ENCODE peak calls at places on chromosomes 4 and X, in seven cellular contexts. One of them, this sample, is unnamed.

GRCh38 chrX:30673405-30673804 is 20.2 kb downstream of the GK start:
- DNase-seq in NCI-H1436: no peak
- DNase-seq in mesenchymal stem cell: no peak
- DNase-seq in activated naive CD4-positive, alpha-beta T cell treated with anti-CD3 and anti-CD28 coated beads, Interleukin-2, amount 50 U/mL, for 72 hours: no peak
- DNase-seq in A549: no peak
- DNase-seq in ovary: no peak
- DNase-seq in stimulated activated CD8-positive, alpha-beta memory T cell treated with anti-CD3 and anti-CD28 coated beads, Interleukin-15, amount 100 ng/mL, for 48 hours: no peak
- DNase-seq in this sample: no peak

GRCh38 chr4:4249876-4250275 is 1.9 kb upstream of the TMEM128 start:
- DNase-seq in NCI-H1436: no peak
- DNase-seq in mesenchymal stem cell: no peak
- DNase-seq in activated naive CD4-positive, alpha-beta T cell treated with anti-CD3 and anti-CD28 coated beads, Interleukin-2, amount 50 U/mL, for 72 hours: no peak
- DNase-seq in A549: no peak
- DNase-seq in ovary: no peak
- DNase-seq in stimulated activated CD8-positive, alpha-beta memory T cell treated with anti-CD3 and anti-CD28 coated beads, Interleukin-15, amount 100 ng/mL, for 48 hours: no peak
- DNase-seq in this sample: no peak

GRCh38 chr4:17633600-17633999 is 19.2 kb downstream of the MED28 start:
- DNase-seq in NCI-H1436: no peak
- DNase-seq in mesenchymal stem cell: no peak
- DNase-seq in activated naive CD4-positive, alpha-beta T cell treated with anti-CD3 and anti-CD28 coated beads, Interleukin-2, amount 50 U/mL, for 72 hours: no peak
- DNase-seq in A549: no peak
- DNase-seq in ovary: no peak
- DNase-seq in stimulated activated CD8-positive, alpha-beta memory T cell treated with anti-CD3 and anti-CD28 coated beads, Interleukin-15, amount 100 ng/mL, for 48 hours: no peak
- DNase-seq in this sample: no peak

GRCh38 chr4:1910643-1911042 is 39.5 kb downstream of the NSD2 start:
- DNase-seq in NCI-H1436: peak; percentile 13
- DNase-seq in mesenchymal stem cell: peak; percentile 78
- DNase-seq in activated naive CD4-positive, alpha-beta T cell treated with anti-CD3 and anti-CD28 coated beads, Interleukin-2, amount 50 U/mL, for 72 hours: no peak
- DNase-seq in A549: peak; percentile 41
- DNase-seq in ovary: no peak
- DNase-seq in stimulated activated CD8-positive, alpha-beta memory T cell treated with anti-CD3 and anti-CD28 coated beads, Interleukin-15, amount 100 ng/mL, for 48 hours: no peak
- DNase-seq in this sample: no peak

GRCh38 chr4:7300711-7301095 is 108.4 kb downstream of the SORCS2 start:
- DNase-seq in NCI-H1436: no peak
- DNase-seq in mesenchymal stem cell: no peak
- DNase-seq in activated naive CD4-positive, alpha-beta T cell treated with anti-CD3 and anti-CD28 coated beads, Interleukin-2, amount 50 U/mL, for 72 hours: no peak
- DNase-seq in A549: no peak
- DNase-seq in ovary: no peak
- DNase-seq in stimulated activated CD8-positive, alpha-beta memory T cell treated with anti-CD3 and anti-CD28 coated beads, Interleukin-15, amount 100 ng/mL, for 48 hours: no peak
- DNase-seq in this sample: no peak

GRCh38 chrX:139563251-139563650 is 32.7 kb downstream of the F9 start:
- DNase-seq in NCI-H1436: no peak
- DNase-seq in mesenchymal stem cell: no peak
- DNase-seq in activated naive CD4-positive, alpha-beta T cell treated with anti-CD3 and anti-CD28 coated beads, Interleukin-2, amount 50 U/mL, for 72 hours: no peak
- DNase-seq in A549: no peak
- DNase-seq in ovary: no peak
- DNase-seq in stimulated activated CD8-positive, alpha-beta memory T cell treated with anti-CD3 and anti-CD28 coated beads, Interleukin-15, amount 100 ng/mL, for 48 hours: no peak
- DNase-seq in this sample: no peak

GRCh38 chr4:103443324-103443723 is 245.2 kb upstream of the CENPE start:
- DNase-seq in NCI-H1436: no peak
- DNase-seq in mesenchymal stem cell: peak; percentile 86
- DNase-seq in activated naive CD4-positive, alpha-beta T cell treated with anti-CD3 and anti-CD28 coated beads, Interleukin-2, amount 50 U/mL, for 72 hours: no peak
- DNase-seq in A549: no peak
- DNase-seq in ovary: no peak
- DNase-seq in stimulated activated CD8-positive, alpha-beta memory T cell treated with anti-CD3 and anti-CD28 coated beads, Interleukin-15, amount 100 ng/mL, for 48 hours: no peak
- DNase-seq in this sample: no peak

GRCh38 chrX:12701625-12702024 is 89.6 kb upstream of the PRPS2 start:
- DNase-seq in NCI-H1436: peak; percentile 31
- DNase-seq in mesenchymal stem cell: peak; percentile 35
- DNase-seq in activated naive CD4-positive, alpha-beta T cell treated with anti-CD3 and anti-CD28 coated beads, Interleukin-2, amount 50 U/mL, for 72 hours: no peak
- DNase-seq in A549: peak; percentile 41
- DNase-seq in ovary: no peak
- DNase-seq in stimulated activated CD8-positive, alpha-beta memory T cell treated with anti-CD3 and anti-CD28 coated beads, Interleukin-15, amount 100 ng/mL, for 48 hours: peak; percentile 4
- DNase-seq in this sample: no peak

GRCh38 chrX:19776753-19777152 is 110.6 kb downstream of the SH3KBP1 start:
- DNase-seq in NCI-H1436: no peak
- DNase-seq in mesenchymal stem cell: no peak
- DNase-seq in activated naive CD4-positive, alpha-beta T cell treated with anti-CD3 and anti-CD28 coated beads, Interleukin-2, amount 50 U/mL, for 72 hours: no peak
- DNase-seq in A549: no peak
- DNase-seq in ovary: no peak
- DNase-seq in stimulated activated CD8-positive, alpha-beta memory T cell treated with anti-CD3 and anti-CD28 coated beads, Interleukin-15, amount 100 ng/mL, for 48 hours: peak; percentile 24
- DNase-seq in this sample: no peak

GRCh38 chrX:80216086-80216485 is 201.5 kb downstream of the TBX22 start:
- DNase-seq in NCI-H1436: no peak
- DNase-seq in mesenchymal stem cell: no peak
- DNase-seq in activated naive CD4-positive, alpha-beta T cell treated with anti-CD3 and anti-CD28 coated beads, Interleukin-2, amount 50 U/mL, for 72 hours: no peak
- DNase-seq in A549: peak; percentile 0
- DNase-seq in ovary: no peak
- DNase-seq in stimulated activated CD8-positive, alpha-beta memory T cell treated with anti-CD3 and anti-CD28 coated beads, Interleukin-15, amount 100 ng/mL, for 48 hours: no peak
- DNase-seq in this sample: no peak

GRCh38 chr4:67151376-67152343 is 393.6 kb downstream of the CENPC start:
- DNase-seq in NCI-H1436: no peak
- DNase-seq in mesenchymal stem cell: no peak
- DNase-seq in activated naive CD4-positive, alpha-beta T cell treated with anti-CD3 and anti-CD28 coated beads, Interleukin-2, amount 50 U/mL, for 72 hours: no peak
- DNase-seq in A549: no peak
- DNase-seq in ovary: no peak
- DNase-seq in stimulated activated CD8-positive, alpha-beta memory T cell treated with anti-CD3 and anti-CD28 coated beads, Interleukin-15, amount 100 ng/mL, for 48 hours: no peak
- DNase-seq in this sample: no peak

GRCh38 chr4:87949961-87950360 is 25.6 kb upstream of the SPP1 start:
- DNase-seq in NCI-H1436: no peak
- DNase-seq in mesenchymal stem cell: peak; percentile 28
- DNase-seq in activated naive CD4-positive, alpha-beta T cell treated with anti-CD3 and anti-CD28 coated beads, Interleukin-2, amount 50 U/mL, for 72 hours: no peak
- DNase-seq in A549: no peak
- DNase-seq in ovary: no peak
- DNase-seq in stimulated activated CD8-positive, alpha-beta memory T cell treated with anti-CD3 and anti-CD28 coated beads, Interleukin-15, amount 100 ng/mL, for 48 hours: no peak
- DNase-seq in this sample: no peak

GRCh38 chr4:68581382-68582338 is 5.5 kb upstream of the UGT2B17 start:
- DNase-seq in NCI-H1436: no peak
- DNase-seq in mesenchymal stem cell: no peak
- DNase-seq in activated naive CD4-positive, alpha-beta T cell treated with anti-CD3 and anti-CD28 coated beads, Interleukin-2, amount 50 U/mL, for 72 hours: no peak
- DNase-seq in A549: no peak
- DNase-seq in ovary: no peak
- DNase-seq in stimulated activated CD8-positive, alpha-beta memory T cell treated with anti-CD3 and anti-CD28 coated beads, Interleukin-15, amount 100 ng/mL, for 48 hours: no peak
- DNase-seq in this sample: no peak

GRCh38 chrX:24241822-24242648 is 71.8 kb downstream of the SUPT20HL2 start:
- DNase-seq in NCI-H1436: peak; percentile 32
- DNase-seq in mesenchymal stem cell: peak; percentile 32
- DNase-seq in activated naive CD4-positive, alpha-beta T cell treated with anti-CD3 and anti-CD28 coated beads, Interleukin-2, amount 50 U/mL, for 72 hours: no peak
- DNase-seq in A549: peak; percentile 48
- DNase-seq in ovary: no peak
- DNase-seq in stimulated activated CD8-positive, alpha-beta memory T cell treated with anti-CD3 and anti-CD28 coated beads, Interleukin-15, amount 100 ng/mL, for 48 hours: no peak
- DNase-seq in this sample: no peak

GRCh38 chr4:175776217-175776616 is 35.8 kb downstream of the GPM6A start:
- DNase-seq in NCI-H1436: no peak
- DNase-seq in mesenchymal stem cell: no peak
- DNase-seq in activated naive CD4-positive, alpha-beta T cell treated with anti-CD3 and anti-CD28 coated beads, Interleukin-2, amount 50 U/mL, for 72 hours: no peak
- DNase-seq in A549: no peak
- DNase-seq in ovary: no peak
- DNase-seq in stimulated activated CD8-positive, alpha-beta memory T cell treated with anti-CD3 and anti-CD28 coated beads, Interleukin-15, amount 100 ng/mL, for 48 hours: no peak
- DNase-seq in this sample: no peak

GRCh38 chr4:168451744-168452394 is 28.4 kb downstream of the DDX60L start:
- DNase-seq in NCI-H1436: no peak
- DNase-seq in mesenchymal stem cell: peak; percentile 90
- DNase-seq in activated naive CD4-positive, alpha-beta T cell treated with anti-CD3 and anti-CD28 coated beads, Interleukin-2, amount 50 U/mL, for 72 hours: no peak
- DNase-seq in A549: no peak
- DNase-seq in ovary: no peak
- DNase-seq in stimulated activated CD8-positive, alpha-beta memory T cell treated with anti-CD3 and anti-CD28 coated beads, Interleukin-15, amount 100 ng/mL, for 48 hours: no peak
- DNase-seq in this sample: no peak

GRCh38 chr4:77432702-77433101 is 172.9 kb upstream of the CXCL13 start:
- DNase-seq in NCI-H1436: no peak
- DNase-seq in mesenchymal stem cell: no peak
- DNase-seq in activated naive CD4-positive, alpha-beta T cell treated with anti-CD3 and anti-CD28 coated beads, Interleukin-2, amount 50 U/mL, for 72 hours: no peak
- DNase-seq in A549: no peak
- DNase-seq in ovary: no peak
- DNase-seq in stimulated activated CD8-positive, alpha-beta memory T cell treated with anti-CD3 and anti-CD28 coated beads, Interleukin-15, amount 100 ng/mL, for 48 hours: no peak
- DNase-seq in this sample: no peak

GRCh38 chrX:115592997-115593734 is 32.2 kb downstream of the PLS3 start:
- DNase-seq in NCI-H1436: no peak
- DNase-seq in mesenchymal stem cell: peak; percentile 36
- DNase-seq in activated naive CD4-positive, alpha-beta T cell treated with anti-CD3 and anti-CD28 coated beads, Interleukin-2, amount 50 U/mL, for 72 hours: no peak
- DNase-seq in A549: no peak
- DNase-seq in ovary: no peak
- DNase-seq in stimulated activated CD8-positive, alpha-beta memory T cell treated with anti-CD3 and anti-CD28 coated beads, Interleukin-15, amount 100 ng/mL, for 48 hours: no peak
- DNase-seq in this sample: no peak

GRCh38 chrX:104310084-104310483 is 55.4 kb upstream of the ESX1 start:
- DNase-seq in NCI-H1436: no peak
- DNase-seq in mesenchymal stem cell: peak; percentile 51
- DNase-seq in activated naive CD4-positive, alpha-beta T cell treated with anti-CD3 and anti-CD28 coated beads, Interleukin-2, amount 50 U/mL, for 72 hours: no peak
- DNase-seq in A549: no peak
- DNase-seq in ovary: no peak
- DNase-seq in stimulated activated CD8-positive, alpha-beta memory T cell treated with anti-CD3 and anti-CD28 coated beads, Interleukin-15, amount 100 ng/mL, for 48 hours: no peak
- DNase-seq in this sample: no peak

GRCh38 chr4:113474017-113474416 is 287.5 kb downstream of the CAMK2D start:
- DNase-seq in NCI-H1436: no peak
- DNase-seq in mesenchymal stem cell: peak; percentile 71
- DNase-seq in activated naive CD4-positive, alpha-beta T cell treated with anti-CD3 and anti-CD28 coated beads, Interleukin-2, amount 50 U/mL, for 72 hours: no peak
- DNase-seq in A549: no peak
- DNase-seq in ovary: no peak
- DNase-seq in stimulated activated CD8-positive, alpha-beta memory T cell treated with anti-CD3 and anti-CD28 coated beads, Interleukin-15, amount 100 ng/mL, for 48 hours: no peak
- DNase-seq in this sample: no peak

GRCh38 chr4:1614854-1615595 is 69.1 kb downstream of the FAM53A start:
- DNase-seq in NCI-H1436: no peak
- DNase-seq in mesenchymal stem cell: no peak
- DNase-seq in activated naive CD4-positive, alpha-beta T cell treated with anti-CD3 and anti-CD28 coated beads, Interleukin-2, amount 50 U/mL, for 72 hours: no peak
- DNase-seq in A549: no peak
- DNase-seq in ovary: no peak
- DNase-seq in stimulated activated CD8-positive, alpha-beta memory T cell treated with anti-CD3 and anti-CD28 coated beads, Interleukin-15, amount 100 ng/mL, for 48 hours: no peak
- DNase-seq in this sample: no peak

GRCh38 chr4:173917255-173917960 is 366.1 kb downstream of the FBXO8 start:
- DNase-seq in NCI-H1436: no peak
- DNase-seq in mesenchymal stem cell: peak; percentile 84
- DNase-seq in activated naive CD4-positive, alpha-beta T cell treated with anti-CD3 and anti-CD28 coated beads, Interleukin-2, amount 50 U/mL, for 72 hours: no peak
- DNase-seq in A549: no peak
- DNase-seq in ovary: no peak
- DNase-seq in stimulated activated CD8-positive, alpha-beta memory T cell treated with anti-CD3 and anti-CD28 coated beads, Interleukin-15, amount 100 ng/mL, for 48 hours: no peak
- DNase-seq in this sample: no peak

GRCh38 chrX:22424919-22425318 is 152.2 kb downstream of the CBLL2 start:
- DNase-seq in NCI-H1436: no peak
- DNase-seq in mesenchymal stem cell: no peak
- DNase-seq in activated naive CD4-positive, alpha-beta T cell treated with anti-CD3 and anti-CD28 coated beads, Interleukin-2, amount 50 U/mL, for 72 hours: no peak
- DNase-seq in A549: no peak
- DNase-seq in ovary: no peak
- DNase-seq in stimulated activated CD8-positive, alpha-beta memory T cell treated with anti-CD3 and anti-CD28 coated beads, Interleukin-15, amount 100 ng/mL, for 48 hours: no peak
- DNase-seq in this sample: no peak

GRCh38 chr4:139469216-139469615 is 15.3 kb downstream of the RAB33B start:
- DNase-seq in NCI-H1436: no peak
- DNase-seq in mesenchymal stem cell: no peak
- DNase-seq in activated naive CD4-positive, alpha-beta T cell treated with anti-CD3 and anti-CD28 coated beads, Interleukin-2, amount 50 U/mL, for 72 hours: no peak
- DNase-seq in A549: no peak
- DNase-seq in ovary: no peak
- DNase-seq in stimulated activated CD8-positive, alpha-beta memory T cell treated with anti-CD3 and anti-CD28 coated beads, Interleukin-15, amount 100 ng/mL, for 48 hours: no peak
- DNase-seq in this sample: no peak

GRCh38 chr4:97317691-97318090 is 825.6 kb downstream of the STPG2 start:
- DNase-seq in NCI-H1436: no peak
- DNase-seq in mesenchymal stem cell: no peak
- DNase-seq in activated naive CD4-positive, alpha-beta T cell treated with anti-CD3 and anti-CD28 coated beads, Interleukin-2, amount 50 U/mL, for 72 hours: no peak
- DNase-seq in A549: no peak
- DNase-seq in ovary: no peak
- DNase-seq in stimulated activated CD8-positive, alpha-beta memory T cell treated with anti-CD3 and anti-CD28 coated beads, Interleukin-15, amount 100 ng/mL, for 48 hours: no peak
- DNase-seq in this sample: no peak